ENCODE peak calls at places on chromosomes 16 and 17, in six cellular contexts. D, X, P, W, Z and B are unnamed samples.

GRCh38 chr17:78263063-78263735 is 31.8 kb downstream of the TMEM235 start:
- DNase-seq in D (no peak), X (peak; percentile 49), P (no peak), W (no peak), Z (no peak), B (peak; percentile 58)

GRCh38 chr17:50634915-50635719 is 436 bp downstream of the ABCC3 start:
- DNase-seq in D (peak; percentile 43), X (no peak), P (no peak), W (no peak), Z (no peak), B (no peak)

GRCh38 chr17:62626719-62627218 is 701 bp upstream of the MRC2 start:
- DNase-seq in D (no peak), X (no peak), P (no peak), W (peak; percentile 91), Z (no peak), B (peak; percentile 32)

GRCh38 chr16:72677662-72678447 is 370.1 kb downstream of the ZFHX3 start:
- DNase-seq in D (no peak), X (no peak), P (no peak), W (no peak), Z (no peak), B (peak; percentile 71)

GRCh38 chr17:34930283-34930682 is 31.0 kb downstream of the CCT6B start:
- DNase-seq in D (no peak), X (no peak), P (no peak), W (no peak), Z (no peak), B (no peak)

GRCh38 chr17:62092784-62093183 is 27.7 kb upstream of the MED13 start:
- DNase-seq in D (no peak), X (no peak), P (no peak), W (no peak), Z (no peak), B (no peak)

GRCh38 chr16:66007717-66008116 is 358.8 kb upstream of the CDH5 start:
- DNase-seq in D (no peak), X (no peak), P (no peak), W (no peak), Z (no peak), B (no peak)

GRCh38 chr16:78925071-78925714 is 675.3 kb downstream of the MAF start:
- DNase-seq in D (peak; percentile 13), X (peak; percentile 65), P (no peak), W (peak; percentile 75), Z (no peak), B (peak; percentile 32)

GRCh38 chr17:68820825-68821481 is 134.2 kb downstream of the ABCA8 start:
- DNase-seq in D (no peak), X (no peak), P (no peak), W (peak; percentile 52), Z (no peak), B (no peak)

GRCh38 chr16:17921357-17921978 is 415.1 kb downstream of the NPIPA8 start:
- DNase-seq in D (no peak), X (peak; percentile 73), P (peak; percentile 5), W (peak; percentile 62), Z (no peak), B (peak; percentile 72)

GRCh38 chr16:24971718-24972117 is 43.5 kb downstream of the ARHGAP17 start:
- DNase-seq in D (no peak), X (no peak), P (no peak), W (no peak), Z (no peak), B (no peak)

GRCh38 chr17:74818306-74818705 is 41.4 kb downstream of the GRIN2C start:
- DNase-seq in D (no peak), X (no peak), P (no peak), W (peak; percentile 73), Z (no peak), B (no peak)

GRCh38 chr16:2795714-2796143 is 2.5 kb upstream of the PRSS41 start:
- DNase-seq in D (no peak), X (no peak), P (no peak), W (no peak), Z (no peak), B (peak; percentile 73)

GRCh38 chr17:45132569-45133463 is 501 bp upstream of the PLCD3 start:
- DNase-seq in D (peak; percentile 86), X (peak; percentile 87), P (peak; percentile 75), W (peak; percentile 84), Z (peak; percentile 93), B (peak; percentile 85)

GRCh38 chr16:29318037-29318436 is 88.5 kb downstream of the NPIPB11 start:
- DNase-seq in D (no peak), X (peak; percentile 54), P (no peak), W (no peak), Z (no peak), B (no peak)

GRCh38 chr16:84084570-84085270 is 32.0 kb downstream of the MBTPS1 start:
- DNase-seq in D (peak; percentile 72), X (peak; percentile 80), P (peak; percentile 52), W (peak; percentile 84), Z (no peak), B (peak; percentile 74)

GRCh38 chr16:86444274-86445060 is 65.9 kb upstream of the FOXF1 start:
- DNase-seq in D (no peak), X (no peak), P (no peak), W (no peak), Z (no peak), B (no peak)

GRCh38 chr17:36149296-36149820 is 27.1 kb downstream of the TBC1D3B start:
- DNase-seq in D (peak; percentile 14), X (no peak), P (no peak), W (no peak), Z (no peak), B (no peak)

GRCh38 chr16:2237552-2238395 is 1.5 kb downstream of the DNASE1L2 start:
- DNase-seq in D (no peak), X (peak; percentile 68), P (no peak), W (peak; percentile 32), Z (no peak), B (no peak)

GRCh38 chr17:68511671-68512246 is 471 bp upstream of the PRKAR1A start:
- DNase-seq in D (peak; percentile 75), X (peak; percentile 85), P (peak; percentile 70), W (peak; percentile 91), Z (peak; percentile 87), B (peak; percentile 81)

DNA sequence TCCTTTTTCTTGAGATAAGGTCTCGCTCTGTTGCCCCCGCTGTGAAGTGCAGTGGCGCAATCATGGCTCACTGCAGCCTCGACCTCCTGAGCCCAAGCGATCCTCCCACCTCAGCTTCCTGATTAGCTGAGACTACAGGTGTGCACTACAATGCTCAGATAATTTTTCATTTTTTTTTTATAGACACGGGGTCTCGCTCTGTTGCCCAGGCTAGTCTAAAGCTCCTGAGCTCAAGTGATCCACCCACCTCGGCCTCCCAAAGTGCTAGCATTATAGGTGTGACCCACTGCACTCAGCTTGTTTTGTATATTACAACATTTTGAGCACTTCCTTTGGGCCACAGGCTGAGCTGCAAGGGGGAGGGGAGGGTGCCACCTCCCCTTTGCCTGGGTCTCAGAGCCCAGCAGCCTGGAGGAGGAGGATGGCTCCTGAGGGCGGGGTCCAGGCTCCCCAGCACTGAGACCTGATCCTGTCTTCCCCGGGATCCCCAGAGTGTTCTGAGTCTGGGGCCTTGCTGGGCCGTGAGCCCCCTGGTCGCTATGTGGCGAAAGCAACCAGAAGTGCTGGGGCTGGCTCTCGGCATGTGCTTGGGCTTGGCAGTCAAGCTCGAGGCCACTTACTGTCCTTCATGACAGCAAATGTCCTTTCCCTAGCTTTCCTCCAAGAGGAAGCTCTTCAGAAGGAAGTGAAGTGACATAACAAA is 8.1 kb downstream of the DEF8 start:
- DNase-seq in D (no peak), X (no peak), P (no peak), W (no peak), Z (no peak), B (no peak)
- H3K27ac ChIP-seq in D (no peak overlapping the region), X (no peak overlapping the region), P (no peak overlapping the region), W (no peak overlapping the region), Z (no peak overlapping the region), B (no peak overlapping the region)

DNA sequence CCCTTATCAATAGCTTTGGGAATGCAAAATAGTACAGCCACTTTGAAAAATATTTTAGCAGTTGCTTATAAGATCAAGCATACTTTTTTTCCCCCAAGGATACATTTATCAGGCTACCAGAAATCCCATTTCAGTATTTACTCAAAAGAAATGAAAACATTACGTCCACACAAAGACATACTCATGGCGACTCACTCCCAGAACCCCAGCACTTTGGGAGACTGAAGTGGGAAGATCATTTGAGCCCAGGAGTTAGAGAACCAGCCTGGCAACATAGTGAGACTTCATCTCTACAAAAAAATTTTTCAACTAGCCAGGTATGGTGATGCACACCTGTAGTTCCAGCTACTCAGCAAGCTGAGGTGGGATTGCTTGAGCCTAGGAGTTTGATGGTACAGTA is 5.9 kb downstream of the SKA2 start:
- DNase-seq in D (no peak), X (no peak), P (no peak), W (no peak), Z (no peak), B (no peak)
- H3K4me1 ChIP-seq in D (peaks cover 8% of the 10 kb centered on the region), X (peaks cover 5% of the 10 kb centered on the region), P (no peaks in the 10 kb centered on the region), W (peaks cover 2% of the 10 kb centered on the region), Z (peaks cover 13% of the 10 kb centered on the region), B (no peaks in the 10 kb centered on the region)

GRCh38 chr17:79987890-79988162 is 47.8 kb downstream of the TBC1D16 start:
- DNase-seq in D (no peak), X (no peak), P (no peak), W (no peak), Z (no peak), B (no peak)
- H3K27ac ChIP-seq in D (no peak overlapping the region), X (no peak overlapping the region), P (no peak overlapping the region), W (peak overlapping the region; percentile 22), Z (peak overlapping the region; percentile 31), B (peak overlapping the region; percentile 48)

DNA sequence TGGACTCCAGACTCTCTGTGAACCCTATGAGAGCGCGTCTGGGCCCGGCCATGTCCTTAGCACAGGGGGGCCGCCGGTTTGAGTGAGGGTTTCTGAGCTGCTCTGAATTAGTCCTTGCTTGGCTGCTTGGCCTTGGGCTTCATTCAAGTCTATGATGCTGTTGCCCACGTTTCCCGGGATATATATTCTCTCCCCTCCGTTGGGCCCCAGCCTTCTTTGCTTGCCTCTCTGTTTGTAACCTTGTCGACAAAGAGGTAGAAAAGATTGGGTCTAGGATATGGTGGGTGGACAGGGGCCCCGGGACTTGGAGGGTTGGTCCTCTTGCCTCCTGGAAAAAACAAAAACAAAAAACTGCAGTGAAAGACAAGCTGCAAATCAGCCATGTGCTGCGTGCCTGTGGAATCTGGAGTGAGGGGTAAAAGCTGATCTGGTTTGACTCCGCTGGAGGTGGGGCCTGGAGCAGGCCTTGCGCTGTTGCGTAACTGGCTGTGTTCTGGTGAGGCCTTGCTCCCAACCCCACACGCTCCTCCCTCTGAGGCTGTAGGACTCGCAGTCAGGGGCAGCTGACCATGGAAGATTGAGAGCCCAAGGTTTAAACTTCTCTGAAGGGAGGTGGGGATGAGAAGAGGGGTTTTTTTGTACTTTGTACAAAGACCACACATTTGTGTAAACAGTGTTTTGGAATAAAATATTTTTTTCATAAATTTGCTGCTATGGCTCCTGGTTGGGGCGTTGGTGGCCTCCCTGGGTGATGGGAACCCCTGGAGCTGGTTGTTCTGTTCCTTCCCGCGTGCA is 23.1 kb downstream of the STAT5A start:
- DNase-seq in D (peak; percentile 74), X (no peak), P (peak; percentile 59), W (peak; percentile 82), Z (peak; percentile 94), B (peak; percentile 64)
- H3K4me1 ChIP-seq in D (peaks cover 18% of the 10 kb centered on the region), X (peaks cover 20% of the 10 kb centered on the region), P (no peaks in the 10 kb centered on the region), W (peaks cover 6% of the 10 kb centered on the region), Z (peaks cover 39% of the 10 kb centered on the region), B (peaks cover 4% of the 10 kb centered on the region)

DNA sequence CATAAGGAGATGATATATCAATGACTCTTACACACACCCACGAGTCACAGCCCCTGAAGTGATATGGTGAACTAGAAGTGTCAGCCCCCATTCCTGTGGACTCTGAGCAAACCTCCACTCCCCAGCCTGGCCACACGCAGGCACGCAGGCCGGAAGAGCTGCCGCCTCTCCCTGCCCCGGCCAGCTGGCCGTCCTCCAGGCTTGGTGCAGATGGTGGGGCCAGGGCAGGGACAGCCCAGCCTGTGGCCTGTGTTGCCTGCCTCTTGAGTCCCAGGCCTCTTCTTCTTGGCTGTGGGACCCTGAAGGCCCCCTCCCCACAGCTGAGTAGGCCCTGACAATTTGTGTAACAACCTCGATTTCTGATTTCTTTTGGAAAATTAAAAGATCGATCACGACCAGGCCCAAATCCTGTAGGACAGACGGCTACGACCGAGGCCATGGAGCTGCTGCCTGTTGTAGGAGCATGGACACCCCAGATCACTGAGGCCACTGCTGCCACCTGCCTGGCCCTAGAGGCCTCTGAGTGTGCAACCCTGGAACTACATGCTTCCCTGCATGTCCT is 10.0 kb upstream of the MPRIP start:
- DNase-seq in D (peak; percentile 88), X (no peak), P (peak; percentile 66), W (no peak), Z (no peak), B (peak; percentile 49)
- H3K27ac ChIP-seq in D (peak overlapping the region; percentile 53), X (no peak overlapping the region), P (peak overlapping the region; percentile 42), W (no peak overlapping the region), Z (no peak overlapping the region), B (no peak overlapping the region)